ENCODE peak calls at places on chromosome 19, in eight cellular contexts. V, B, I, O, Z, S, C and W are unnamed samples.

GRCh38 chr19:3409346-3410064 is 43.1 kb downstream of the NFIC start:
- DNase-seq in V (no peak), B (no peak), O (no peak), Z (peak; percentile 71), S (no peak), I (no peak), C (no peak), W (no peak)

GRCh38 chr19:8204961-8205360 is 4.2 kb upstream of the CERS4 start:
- DNase-seq in O (no peak), C (no peak), I (peak; percentile 53), S (no peak), B (no peak), V (no peak), Z (no peak), W (no peak)

GRCh38 chr19:34733266-34733825 is 697 bp upstream of the ZNF181 start:
- DNase-seq in Z (peak; percentile 69), V (no peak), I (peak; percentile 77), S (no peak), O (no peak), C (no peak), B (no peak), W (no peak)

GRCh38 chr19:17579523-17580244 is 24.2 kb downstream of the COLGALT1 start:
- DNase-seq in I (peak; percentile 24), C (peak; percentile 70), V (no peak), O (no peak), S (peak; percentile 66), Z (peak; percentile 35), B (peak; percentile 22), W (no peak)

GRCh38 chr19:37506387-37507166 is at the start of gene ZNF793:
- DNase-seq in C (peak; percentile 84), Z (peak; percentile 88), S (peak; percentile 61), O (peak; percentile 63), V (no peak), B (peak; percentile 85), I (peak; percentile 92), W (no peak)

GRCh38 chr19:41264581-41265375 is 606 bp downstream of the HNRNPUL1 start:
- DNase-seq in I (peak; percentile 72), Z (peak; percentile 61), B (peak; percentile 66), C (peak; percentile 50), V (no peak), S (no peak), O (peak; percentile 55), W (no peak)

GRCh38 chr19:19217110-19217509 is 5.4 kb downstream of the NCAN start:
- DNase-seq in V (no peak), I (peak; percentile 56), C (peak; percentile 33), S (no peak), O (no peak), B (no peak), Z (no peak), W (no peak)

GRCh38 chr19:50817941-50818858 is 5.4 kb downstream of the KLK1 start:
- DNase-seq in B (no peak), C (peak; percentile 24), S (no peak), I (peak; percentile 96), V (no peak), Z (peak; percentile 19), O (no peak), W (no peak)

GRCh38 chr19:13530720-13531119 is 24.4 kb upstream of the CACNA1A start:
- DNase-seq in S (no peak), C (no peak), B (no peak), V (no peak), Z (no peak), I (no peak), O (no peak), W (no peak)

GRCh38 chr19:35596366-35596999 is 10.5 kb downstream of the PMIS2 start:
- DNase-seq in V (no peak), B (no peak), O (no peak), Z (no peak), I (no peak), C (no peak), S (no peak), W (no peak)

GRCh38 chr19:12647490-12648071 is 19.0 kb downstream of the MAN2B1 start:
- DNase-seq in O (no peak), B (peak; percentile 21), S (no peak), V (no peak), I (peak; percentile 97), Z (no peak), C (peak; percentile 42), W (no peak)

GRCh38 chr19:38514812-38515633 is 81.5 kb downstream of the RYR1 start:
- DNase-seq in Z (peak; percentile 32), S (peak; percentile 2), B (peak; percentile 77), V (no peak), I (peak; percentile 63), C (peak; percentile 65), O (peak; percentile 65), W (no peak)

GRCh38 chr19:7450243-7451223 is 38.3 kb downstream of the PEX11G start:
- DNase-seq in O (no peak), V (no peak), B (no peak), I (no peak), Z (no peak), S (peak; percentile 41), C (peak; percentile 35), W (no peak)

GRCh38 chr19:2464389-2464788 is 7.6 kb upstream of the LMNB2 start:
- DNase-seq in C (no peak), B (no peak), O (no peak), Z (no peak), I (no peak), V (no peak), S (no peak), W (no peak)

GRCh38 chr19:32814046-32814445 is 55.5 kb downstream of the SLC7A9 start:
- DNase-seq in V (no peak), C (no peak), I (no peak), S (no peak), O (no peak), B (no peak), Z (no peak), W (no peak)

GRCh38 chr19:35633727-35634440 is 5.0 kb downstream of the RBM42 start:
- DNase-seq in I (no peak), S (no peak), V (no peak), C (no peak), O (no peak), Z (no peak), B (no peak), W (no peak)

GRCh38 chr19:58311345-58311744 is 6.2 kb downstream of the ERVK3-1 start:
- DNase-seq in C (no peak), I (no peak), S (no peak), O (no peak), B (no peak), V (no peak), Z (no peak), W (no peak)

GRCh38 chr19:45469835-45470146 is 2.0 kb downstream of the FOSB start:
- DNase-seq in C (no peak), O (peak; percentile 62), I (peak; percentile 79), V (no peak), Z (no peak), S (no peak), B (no peak), W (no peak)

GRCh38 chr19:45515807-45516401 is 8.6 kb downstream of the VASP start:
- DNase-seq in C (no peak), I (no peak), S (no peak), V (no peak), O (no peak), Z (no peak), B (no peak), W (no peak)

GRCh38 chr19:48739835-48740704 is at the start of gene RASIP1:
- DNase-seq in I (peak; percentile 67), Z (peak; percentile 88), O (no peak), C (no peak), V (no peak), S (no peak), B (no peak), W (no peak)

GRCh38 chr19:18274776-18275356 is 614 bp upstream of the IQCN start:
- DNase-seq in O (no peak), V (peak; percentile 70), I (no peak), Z (peak; percentile 88), S (no peak), C (peak; percentile 92), B (no peak), W (no peak)

GRCh38 chr19:281992-282391 is 9.2 kb downstream of the PLPP2 start:
- DNase-seq in Z (no peak), I (no peak), V (no peak), S (no peak), B (no peak), O (no peak), C (no peak), W (no peak)

GRCh38 chr19:33547676-33548075 is 26.1 kb upstream of the PEPD start:
- DNase-seq in C (no peak), V (no peak), O (no peak), Z (no peak), I (no peak), S (no peak), B (no peak), W (no peak)

GRCh38 chr19:30221176-30221575 is 151.0 kb upstream of the ZNF536 start:
- DNase-seq in B (no peak), Z (no peak), S (no peak), C (no peak), O (no peak), V (no peak), I (no peak), W (no peak)

GRCh38 chr19:7515471-7516226 is at the start of gene ZNF358:
- DNase-seq in V (no peak), S (no peak), I (peak; percentile 81), O (peak; percentile 39), Z (peak; percentile 70), B (no peak), C (peak; percentile 79), W (no peak)

GRCh38 chr19:29886535-29886934 is 55.5 kb upstream of the URI1 start:
- DNase-seq in Z (no peak), O (no peak), C (no peak), V (no peak), B (no peak), I (no peak), S (no peak), W (no peak)

GRCh38 chr19:31214086-31214485 is 135.2 kb downstream of the TSHZ3 start:
- DNase-seq in C (peak; percentile 97), I (no peak), V (peak; percentile 96), S (peak; percentile 95), B (peak; percentile 83), Z (peak; percentile 41), O (peak; percentile 74), W (peak; percentile 98)

GRCh38 chr19:40530091-40530901 is 46.4 kb upstream of the SHKBP1 start:
- DNase-seq in C (no peak), O (no peak), I (peak; percentile 34), V (no peak), S (no peak), B (no peak), Z (no peak), W (no peak)

GRCh38 chr19:4342421-4343055 is 824 bp upstream of the MPND start:
- DNase-seq in B (peak; percentile 91), I (peak; percentile 98), C (peak; percentile 100), V (peak; percentile 98), O (peak; percentile 78), Z (peak; percentile 99), S (peak; percentile 100), W (peak; percentile 100)

GRCh38 chr19:31054430-31054829 is 294.8 kb downstream of the TSHZ3 start:
- DNase-seq in V (peak; percentile 6), S (no peak), O (peak; percentile 4), I (no peak), C (peak; percentile 74), Z (peak; percentile 14), B (no peak), W (peak; percentile 5)

GRCh38 chr19:10812902-10813404 is 23.1 kb downstream of the TMED1 start:
- DNase-seq in V (peak; percentile 86), C (peak; percentile 95), I (no peak), B (no peak), S (no peak), Z (peak; percentile 42), O (peak; percentile 19), W (peak; percentile 81)

GRCh38 chr19:5907216-5907615 is 2.5 kb downstream of the VMAC start:
- DNase-seq in O (no peak), I (no peak), B (no peak), Z (no peak), S (no peak), V (no peak), C (no peak), W (no peak)

GRCh38 chr19:38711726-38712153 is 32.5 kb downstream of the CAPN12 start:
- DNase-seq in Z (no peak), O (no peak), B (no peak), C (peak; percentile 78), S (no peak), V (no peak), I (no peak), W (no peak)

GRCh38 chr19:50858896-50859295 is 4.2 kb downstream of the KLK3 start:
- DNase-seq in V (no peak), C (no peak), B (no peak), Z (no peak), O (no peak), I (peak; percentile 98), S (no peak), W (no peak)